ENCODE peak calls at places on chromosomes 13 and 19, in seven cellular contexts. L, U, M, R, B, Q and N are unnamed samples.
A peak's percentile ranks its signal among the peaks of the same experiment; 100 is the strongest.

GRCh38 chr19:33464733-33465115 is 56.9 kb downstream of the PEPD start:
- DNase-seq in R (no peak), M (no peak), L (peak; percentile 49), U (no peak), Q (no peak), B (no peak), N (no peak)

GRCh38 chr19:41821003-41821735 is 23.3 kb downstream of the LYPD4 start:
- DNase-seq in U (peak; percentile 41), Q (no peak), B (peak; percentile 41), M (no peak), R (peak; percentile 36), L (no peak), N (peak; percentile 16)

GRCh38 chr19:33998739-33999345 is 173.5 kb upstream of the LSM14A start:
- DNase-seq in Q (peak; percentile 1), L (no peak), B (no peak), M (peak; percentile 4), U (no peak), R (no peak), N (no peak)

GRCh38 chr19:8609210-8610040 is 1.1 kb downstream of the ADAMTS10 start:
- DNase-seq in L (peak; percentile 87), R (peak; percentile 30), Q (peak; percentile 81), B (peak; percentile 77), M (peak; percentile 75), U (peak; percentile 34), N (no peak)

GRCh38 chr13:113546571-113547247 is 37.8 kb upstream of the TFDP1 start:
- DNase-seq in R (no peak), M (no peak), U (peak; percentile 6), Q (no peak), B (no peak), L (peak; percentile 72), N (no peak)

GRCh38 chr19:5572556-5573286 is 5.0 kb upstream of the TINCR start:
- DNase-seq in U (peak; percentile 75), R (no peak), L (no peak), Q (no peak), B (no peak), M (no peak), N (no peak)

GRCh38 chr19:32691952-32692726 is 518 bp downstream of the NUDT19 start:
- DNase-seq in M (peak; percentile 80), R (peak; percentile 70), B (peak; percentile 36), L (peak; percentile 81), Q (peak; percentile 73), U (peak; percentile 66), N (no peak)

GRCh38 chr13:39306639-39307589 is 268.7 kb downstream of the NHLRC3 start:
- DNase-seq in B (no peak), U (no peak), L (no peak), M (no peak), Q (no peak), R (no peak), N (no peak)

GRCh38 chr13:21175656-21176194 is 627 bp downstream of the SKA3 start:
- DNase-seq in L (no peak), Q (peak; percentile 23), M (no peak), R (no peak), B (no peak), U (no peak), N (no peak)

GRCh38 chr19:31334101-31334848 is 15.0 kb downstream of the TSHZ3 start:
- DNase-seq in R (no peak), Q (peak; percentile 85), B (no peak), L (no peak), M (peak; percentile 62), U (no peak), N (no peak)

GRCh38 chr19:23771761-23772667 is 13.3 kb upstream of the ZNF681 start:
- DNase-seq in R (no peak), B (no peak), M (no peak), L (no peak), Q (no peak), U (no peak), N (no peak)

GRCh38 chr19:50357178-50358100 is 8.0 kb downstream of the NAPSA start:
- DNase-seq in B (peak; percentile 36), R (peak; percentile 81), M (peak; percentile 52), Q (peak; percentile 26), L (peak; percentile 90), U (peak; percentile 79), N (no peak)

GRCh38 chr13:113825851-113826250 is 38.0 kb downstream of the GAS6 start:
- DNase-seq in B (no peak), Q (no peak), M (no peak), R (no peak), L (no peak), U (no peak), N (no peak)

GRCh38 chr13:113360446-113360845 is 3.5 kb downstream of the GRTP1 start:
- DNase-seq in B (no peak), L (peak; percentile 38), Q (no peak), U (no peak), R (no peak), M (no peak), N (no peak)

GRCh38 chr19:15169541-15170285 is 31.1 kb downstream of the NOTCH3 start:
- DNase-seq in M (no peak), L (no peak), B (no peak), Q (no peak), R (no peak), U (no peak), N (no peak)
- H3K4me3 ChIP-seq in M (no peak overlapping the region), L (no peak overlapping the region), B (no peak overlapping the region), Q (no peak overlapping the region), R (no peak overlapping the region), U (no peak overlapping the region), N (no peak overlapping the region)

DNA sequence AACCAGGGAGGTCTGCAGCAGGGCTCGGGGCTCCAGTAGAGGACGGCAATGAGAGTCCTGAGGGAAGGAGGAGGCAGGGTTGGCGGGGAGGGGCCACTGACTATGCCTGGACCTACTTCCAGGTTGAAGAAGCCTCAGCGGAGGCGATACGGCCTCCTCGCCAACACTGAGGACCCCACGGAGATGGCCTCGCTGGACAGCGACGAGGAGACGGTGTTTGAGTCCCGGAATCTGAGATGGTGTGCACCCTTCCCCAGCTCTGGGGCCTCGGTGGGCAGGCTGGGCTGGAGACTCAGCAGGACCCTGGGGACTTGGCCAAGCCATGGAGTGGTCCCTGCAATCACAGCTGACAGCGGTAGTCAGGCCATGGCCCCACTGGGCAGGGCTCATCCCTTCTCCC is 1.7 kb downstream of the FAM174C start:
- DNase-seq in L (no peak), B (no peak), R (no peak), U (no peak), Q (no peak), M (no peak), N (no peak)
- H3K4me3 ChIP-seq in L (no peak overlapping the region), B (peak overlapping the region; percentile 6), R (peak overlapping the region; percentile 76), U (no peak overlapping the region), Q (no peak overlapping the region), M (no peak overlapping the region), N (peak overlapping the region; percentile 97)

GRCh38 chr19:13817615-13818371 is 22.6 kb downstream of the ZSWIM4 start:
- DNase-seq in U (peak; percentile 87), Q (no peak), M (no peak), R (peak; percentile 87), L (peak; percentile 70), B (no peak), N (no peak)
- H3K4me3 ChIP-seq in U (peak overlapping the region; percentile 21), Q (no peak overlapping the region), M (no peak overlapping the region), R (peak overlapping the region; percentile 50), L (no peak overlapping the region), B (no peak overlapping the region), N (no peak overlapping the region)

GRCh38 chr19:51552608-51552995 is 18.5 kb upstream of the ZNF175 start:
- DNase-seq in B (no peak), L (no peak), R (no peak), Q (no peak), U (no peak), M (no peak), N (no peak)
- H3K4me3 ChIP-seq in B (no peak overlapping the region), L (no peak overlapping the region), R (no peak overlapping the region), Q (no peak overlapping the region), U (no peak overlapping the region), M (no peak overlapping the region), N (no peak overlapping the region)

GRCh38 chr19:14082675-14082960 is 3.0 kb downstream of the C19orf67 start:
- DNase-seq in Q (no peak), U (no peak), B (no peak), R (no peak), M (no peak), L (no peak), N (no peak)
- H3K4me3 ChIP-seq in Q (no peak overlapping the region), U (peak overlapping the region; percentile 69), B (peak overlapping the region; percentile 60), R (peak overlapping the region; percentile 83), M (no peak overlapping the region), L (peak overlapping the region; percentile 93), N (no peak overlapping the region)

GRCh38 chr13:31545616-31546015 is 193.7 kb upstream of the RXFP2 start:
- DNase-seq in Q (no peak), U (no peak), B (no peak), R (no peak), L (no peak), M (peak; percentile 70), N (no peak)
- H3K4me3 ChIP-seq in Q (no peak overlapping the region), U (no peak overlapping the region), B (no peak overlapping the region), R (no peak overlapping the region), L (no peak overlapping the region), M (no peak overlapping the region), N (no peak overlapping the region)

GRCh38 chr19:17556995-17557394 is 1.5 kb downstream of the COLGALT1 start:
- DNase-seq in Q (no peak), U (no peak), R (no peak), M (no peak), B (no peak), L (no peak), N (no peak)
- H3K4me3 ChIP-seq in Q (peak overlapping the region; percentile 88), U (peak overlapping the region; percentile 94), R (peak overlapping the region; percentile 98), M (peak overlapping the region; percentile 87), B (peak overlapping the region; percentile 88), L (peak overlapping the region; percentile 96), N (no peak overlapping the region)

DNA sequence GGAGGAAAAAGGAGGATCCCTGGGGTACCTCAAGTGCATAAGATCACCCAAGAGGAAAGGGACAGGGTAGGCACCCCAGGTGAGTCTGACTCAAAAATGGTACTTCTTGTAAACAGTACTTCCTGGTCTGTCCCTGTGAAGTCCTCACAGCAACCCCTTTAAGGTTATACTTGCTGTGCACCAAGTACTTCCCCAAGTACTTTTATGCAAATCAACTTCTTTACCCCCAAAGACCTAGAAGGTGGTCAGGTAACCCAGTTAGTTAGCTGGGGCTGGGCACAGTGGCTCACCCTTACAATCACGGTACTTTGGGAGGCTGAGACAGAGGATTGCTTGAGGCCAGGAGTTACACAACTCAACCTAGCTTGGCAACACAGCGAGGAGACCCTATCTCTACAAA is 2.5 kb downstream of the CALR start:
- DNase-seq in L (no peak), M (no peak), R (no peak), Q (no peak), U (no peak), B (no peak), N (no peak)
- H3K4me3 ChIP-seq in L (peak overlapping the region; percentile 98), M (peak overlapping the region; percentile 96), R (peak overlapping the region; percentile 97), Q (peak overlapping the region; percentile 91), U (no peak overlapping the region), B (no peak overlapping the region), N (no peak overlapping the region)

GRCh38 chr19:58350001-58350801 is 3.1 kb downstream of the A1BG start:
- DNase-seq in L (no peak), Q (no peak), M (no peak), B (no peak), U (no peak), R (no peak), N (no peak)
- H3K4me3 ChIP-seq in L (no peak overlapping the region), Q (no peak overlapping the region), M (no peak overlapping the region), B (no peak overlapping the region), U (no peak overlapping the region), R (peak overlapping the region; percentile 22), N (no peak overlapping the region)

GRCh38 chr13:71677114-71677513 is 189.9 kb downstream of the DACH1 start:
- DNase-seq in L (no peak), M (no peak), U (no peak), R (no peak), Q (no peak), B (no peak), N (no peak)
- H3K4me3 ChIP-seq in L (no peak overlapping the region), M (no peak overlapping the region), U (no peak overlapping the region), R (no peak overlapping the region), Q (no peak overlapping the region), B (no peak overlapping the region), N (no peak overlapping the region)